ENCODE peak calls at places on chromosome 13, in ten cellular contexts. F is NCI-H1930; N is skeletal muscle cell; U is lung microvascular endothelial cell; O is thoracic aorta; Z is stimulated activated CD4-positive, alpha-beta T cell treated with anti-CD3 and anti-CD28 coated beads, Interleukin-12 subunit alpha, Interleukin-12 subunit beta, amount 100 ng/mL, for 4 hours; K is mucosa of descending colon; Y is activated T-helper 1 cell treated with Interleukin-2 at 50 U/mL for 16 hours; D is NCI-H146; X is upper lobe of right lung. S is an unnamed sample.

GRCh38 chr13:27124571-27124970 is 47.0 kb downstream of the USP12 start:
- DNase-seq in O (no peak), K (no peak), F (no peak), N (no peak), D (no peak), X (no peak), Y (no peak), Z (no peak), U (no peak), S (no peak)

GRCh38 chr13:110575322-110576069 is 14.0 kb upstream of the RAB20 start:
- DNase-seq in Z (no peak), U (no peak), X (peak), F (no peak), O (no peak), D (peak), K (no peak), Y (no peak), N (no peak), S (no peak)

GRCh38 chr13:100872761-100873160 is 198.2 kb upstream of the TMTC4 start:
- DNase-seq in Z (no peak), Y (no peak), N (peak), X (no peak), F (no peak), O (no peak), U (no peak), D (no peak), K (no peak), S (no peak)

GRCh38 chr13:109897988-109898623 is 111.7 kb upstream of the IRS2 start:
- DNase-seq in X (no peak), F (no peak), N (no peak), Y (no peak), K (no peak), U (no peak), Z (no peak), D (no peak), O (no peak), S (no peak)

GRCh38 chr13:41716236-41716635 is 244.7 kb downstream of the VWA8 start:
- DNase-seq in O (no peak), U (peak), Z (no peak), X (no peak), Y (no peak), D (no peak), N (no peak), F (no peak), K (no peak), S (no peak)

GRCh38 chr13:102773441-102774209 is at the start of gene TEX30:
- DNase-seq in X (peak), U (peak), Y (peak), Z (peak), N (peak), O (peak), K (peak), F (peak), D (peak), S (peak)

GRCh38 chr13:23715762-23716235 is 145.6 kb downstream of the TNFRSF19 start:
- DNase-seq in F (no peak), Y (no peak), Z (no peak), X (peak), U (peak), D (peak), N (no peak), K (no peak), O (no peak), S (no peak)

GRCh38 chr13:75326173-75327131 is 155.5 kb downstream of the TBC1D4 start:
- DNase-seq in D (no peak), F (no peak), N (no peak), O (no peak), Y (peak), U (peak), X (no peak), K (no peak), Z (peak), S (peak)

GRCh38 chr13:98020271-98020670 is 66.8 kb downstream of the IPO5 start:
- DNase-seq in X (no peak), Z (no peak), O (no peak), N (no peak), F (no peak), Y (no peak), K (no peak), D (no peak), U (no peak), S (no peak)

GRCh38 chr13:39016789-39017188 is 21.1 kb downstream of the PROSER1 start:
- DNase-seq in N (no peak), Y (no peak), Z (no peak), K (no peak), F (no peak), X (no peak), U (peak), D (peak), O (no peak), S (no peak)

GRCh38 chr13:49560270-49561063 is 24.9 kb downstream of the RCBTB1 start:
- DNase-seq in Z (no peak), X (no peak), Y (no peak), D (peak), N (no peak), F (no peak), U (no peak), K (no peak), O (no peak), S (no peak)

GRCh38 chr13:101399365-101399764 is 16.9 kb downstream of the NALCN start:
- DNase-seq in K (no peak), Y (no peak), O (no peak), F (no peak), D (no peak), N (no peak), U (peak), X (no peak), Z (no peak), S (no peak)

GRCh38 chr13:39688699-39689405 is 33.4 kb downstream of the COG6 start:
- DNase-seq in K (no peak), Z (no peak), D (no peak), N (no peak), U (no peak), F (no peak), Y (no peak), X (no peak), O (no peak), S (no peak)

GRCh38 chr13:66159526-66159925 is 1070.6 kb downstream of the PCDH9 start:
- DNase-seq in X (no peak), D (no peak), O (no peak), U (no peak), N (no peak), F (no peak), Y (no peak), K (no peak), Z (no peak), S (no peak)

GRCh38 chr13:28001049-28001448 is 12.6 kb upstream of the URAD start:
- DNase-seq in O (no peak), U (no peak), Z (no peak), Y (no peak), D (no peak), K (no peak), F (no peak), N (no peak), X (peak), S (no peak)

GRCh38 chr13:20198781-20199180 is 6.0 kb upstream of the GJB2 start:
- DNase-seq in Z (no peak), F (no peak), Y (no peak), U (no peak), O (no peak), X (no peak), N (no peak), K (no peak), D (no peak), S (no peak)

GRCh38 chr13:113879017-113879416 is 15.1 kb upstream of the GAS6 start:
- DNase-seq in N (no peak), O (no peak), D (no peak), F (no peak), Y (no peak), X (no peak), K (no peak), U (no peak), Z (no peak), S (no peak)

GRCh38 chr13:73952683-73953082 is 181.5 kb downstream of the KLF12 start:
- DNase-seq in U (peak), D (no peak), N (no peak), O (no peak), F (no peak), K (no peak), X (no peak), Y (no peak), Z (no peak), S (no peak)

GRCh38 chr13:24279706-24280105 is 29.7 kb upstream of the C1QTNF9 start:
- DNase-seq in K (no peak), Y (no peak), Z (no peak), N (no peak), D (no peak), U (no peak), F (no peak), O (no peak), X (no peak), S (no peak)

GRCh38 chr13:40190656-40191100 is 475.8 kb downstream of the FOXO1 start:
- DNase-seq in Z (peak), O (no peak), K (peak), F (no peak), N (peak), X (no peak), U (peak), Y (peak), D (peak), S (peak)

GRCh38 chr13:85828094-85828684 is 29.0 kb upstream of the SLITRK6 start:
- DNase-seq in O (no peak), Z (no peak), N (no peak), U (peak), F (no peak), D (peak), X (no peak), Y (no peak), K (no peak), S (no peak)